ENCODE peak calls at places on chromosomes 16 and 17, in nine cellular contexts. W is tibial nerve; I is A549; V is kidney epithelial cell; A is epithelial cell of esophagus; X is CD8-positive, alpha-beta memory T cell; E is IMR-90; Z is dorsolateral prefrontal cortex; F is cardiac muscle cell. L is an unnamed sample.

GRCh38 chr16:3534126-3534525 is 33.3 kb downstream of the CLUAP1 start:
- DNase-seq in W (no peak), I (no peak), V (no peak), A (no peak), X (no peak), E (no peak), Z (no peak), F (no peak), L (no peak)

GRCh38 chr16:19502395-19503131 is 19.3 kb downstream of the GDE1 start:
- DNase-seq in W (peak), I (peak), V (no peak), A (peak), X (peak), E (peak), Z (peak), F (peak), L (peak)

GRCh38 chr17:3695129-3695722 is 729 bp downstream of the P2RX5 start:
- DNase-seq in W (no peak), I (no peak), V (no peak), A (no peak), X (no peak), E (no peak), Z (no peak), F (no peak), L (peak)

GRCh38 chr16:18062713-18063112 is 273.8 kb downstream of the NPIPA8 start:
- DNase-seq in W (no peak), I (no peak), V (no peak), A (no peak), X (no peak), E (no peak), Z (no peak), F (no peak), L (no peak)

GRCh38 chr17:75776399-75777242 is 8.0 kb upstream of the UNK start:
- DNase-seq in W (no peak), I (no peak), V (no peak), A (no peak), X (no peak), E (no peak), Z (peak), F (no peak), L (no peak)

GRCh38 chr17:50129303-50129945 is 536 bp downstream of the SAMD14 start:
- DNase-seq in W (no peak), I (no peak), V (no peak), A (peak), X (peak), E (peak), Z (no peak), F (no peak), L (no peak)

GRCh38 chr17:29782917-29783316 is 147.1 kb downstream of the SSH2 start:
- DNase-seq in W (no peak), I (no peak), V (no peak), A (no peak), X (no peak), E (no peak), Z (no peak), F (no peak), L (no peak)

GRCh38 chr17:13030459-13031305 is 12.9 kb upstream of the ELAC2 start:
- DNase-seq in W (no peak), I (peak), V (no peak), A (peak), X (peak), E (peak), Z (no peak), F (peak), L (peak)

GRCh38 chr17:1083451-1084187 is 86.7 kb downstream of the TIMM22 start:
- DNase-seq in W (no peak), I (no peak), V (no peak), A (no peak), X (no peak), E (no peak), Z (no peak), F (no peak), L (no peak)

GRCh38 chr16:56793504-56793903 is 63.6 kb downstream of the NUP93 start:
- DNase-seq in W (no peak), I (peak), V (no peak), A (peak), X (no peak), E (peak), Z (no peak), F (peak), L (no peak)

GRCh38 chr16:30609002-30609927 is 924 bp downstream of the ZNF689 start:
- DNase-seq in W (no peak), I (peak), V (no peak), A (peak), X (no peak), E (peak), Z (peak), F (peak), L (peak)

GRCh38 chr17:49753959-49754391 is 10.0 kb downstream of the FAM117A start:
- DNase-seq in W (no peak), I (no peak), V (no peak), A (no peak), X (no peak), E (no peak), Z (no peak), F (no peak), L (no peak)

GRCh38 chr17:4249452-4250029 is 14.2 kb downstream of the ANKFY1 start:
- DNase-seq in W (no peak), I (peak), V (no peak), A (peak), X (peak), E (peak), Z (no peak), F (peak), L (no peak)

GRCh38 chr17:58970966-58971575 is 135.6 kb downstream of the TRIM37 start:
- DNase-seq in W (no peak), I (no peak), V (no peak), A (no peak), X (no peak), E (peak), Z (no peak), F (no peak), L (no peak)

GRCh38 chr17:28199115-28199514 is 119.9 kb upstream of the TMEM97 start:
- DNase-seq in W (no peak), I (no peak), V (no peak), A (no peak), X (no peak), E (no peak), Z (no peak), F (no peak), L (no peak)

GRCh38 chr16:28977703-28978641 is 3.4 kb downstream of the SPNS1 start:
- DNase-seq in W (no peak), I (peak), V (no peak), A (peak), X (no peak), E (no peak), Z (no peak), F (peak), L (no peak)

GRCh38 chr16:88447881-88448280 is 5.2 kb upstream of the ZFPM1 start:
- DNase-seq in W (no peak), I (no peak), V (no peak), A (no peak), X (no peak), E (no peak), Z (no peak), F (peak), L (no peak)
- H3K4me3 ChIP-seq in W (no peak), I (no peak), V (no peak), A (no peak), X (no peak), E (no peak), Z (no peak), F (no peak), L (no peak)

DNA sequence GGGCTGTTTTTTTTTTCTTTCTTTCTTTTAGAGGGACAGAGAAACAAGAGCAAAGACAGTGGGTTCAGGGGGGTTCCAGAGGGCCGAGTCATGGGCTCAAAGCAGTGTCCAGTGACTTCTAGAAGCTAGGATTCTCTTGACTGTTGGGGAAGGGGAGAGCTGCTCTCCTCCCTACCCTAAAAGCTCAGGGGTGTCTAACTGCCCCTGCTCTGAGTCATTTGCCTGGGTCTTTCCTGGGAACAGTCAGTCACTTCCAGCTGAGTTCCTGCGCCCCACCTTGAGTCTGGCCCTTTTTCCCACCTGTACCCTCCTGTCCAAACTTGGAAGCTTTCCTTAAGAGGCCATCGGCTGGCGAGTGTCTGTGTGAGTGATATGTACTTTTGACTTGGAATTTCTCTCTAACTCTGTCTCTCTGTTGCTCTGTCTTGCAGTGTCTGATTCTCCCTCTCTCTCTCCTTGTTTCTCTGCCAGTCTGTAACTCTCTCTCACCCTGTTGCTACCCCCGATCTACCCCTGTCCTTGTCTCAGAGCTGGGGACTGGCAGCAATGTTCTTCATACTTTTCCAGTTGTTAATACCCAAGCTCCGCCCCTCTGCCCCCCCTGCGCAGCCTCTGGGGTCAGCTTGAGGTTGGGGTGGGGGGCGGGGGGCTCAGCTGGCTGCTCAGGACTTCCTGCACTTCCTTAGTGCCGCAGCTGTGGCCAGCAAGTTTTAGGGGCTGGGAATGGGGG is 2.4 kb downstream of the THRA start:
- DNase-seq in W (no peak), I (no peak), V (no peak), A (no peak), X (no peak), E (peak), Z (no peak), F (peak), L (no peak)
- H3K4me3 ChIP-seq in W (peak), I (peak), V (peak), A (no peak), X (no peak), E (peak), Z (peak), F (peak), L (peak)

GRCh38 chr17:45784583-45785372 is 658 bp downstream of the CRHR1 start:
- DNase-seq in W (no peak), I (peak), V (no peak), A (peak), X (peak), E (no peak), Z (peak), F (peak), L (no peak)
- H3K4me3 ChIP-seq in W (peak), I (peak), V (peak), A (no peak), X (peak), E (no peak), Z (peak), F (peak), L (peak)

GRCh38 chr16:13920510-13920818 is 510 bp downstream of the ERCC4 start:
- DNase-seq in W (no peak), I (no peak), V (no peak), A (no peak), X (no peak), E (no peak), Z (no peak), F (no peak), L (no peak)
- H3K4me3 ChIP-seq in W (peak), I (peak), V (peak), A (peak), X (peak), E (peak), Z (peak), F (peak), L (peak)